ENCODE peak calls at places on chromosomes 2 and 18, in four cellular contexts. S is K562, K is transverse colon, I is sigmoid colon. X is an unnamed sample.

GRCh38 chr2:26979761-26980160 is 9.3 kb downstream of the MAPRE3 start:
- DNase-seq in S (no peak), I (peak; percentile 70), K (no peak), X (no peak)

GRCh38 chr2:121599963-121600651 is 49.2 kb downstream of the CLASP1 start:
- DNase-seq in S (no peak), K (no peak), I (no peak), X (no peak)

GRCh38 chr18:51195086-51195601 is 2.3 kb downstream of the MEX3C start:
- DNase-seq in S (no peak), I (no peak), K (no peak), X (no peak)

GRCh38 chr2:16824472-16824871 is 158.8 kb upstream of the CYRIA start:
- DNase-seq in I (no peak), S (no peak), K (no peak), X (no peak)

GRCh38 chr2:122056853-122057252 is 301.4 kb downstream of the TSN start:
- DNase-seq in K (no peak), S (no peak), I (no peak), X (no peak)

GRCh38 chr2:15582645-15583340 is 8.9 kb upstream of the DDX1 start:
- DNase-seq in K (no peak), I (no peak), S (no peak), X (no peak)

GRCh38 chr18:24231773-24232735 is 93.2 kb downstream of the CABYR start:
- DNase-seq in S (no peak), I (peak; percentile 74), K (no peak), X (no peak)

GRCh38 chr18:66046025-66046602 is 295.3 kb downstream of the CDH7 start:
- DNase-seq in I (no peak), K (no peak), S (no peak), X (no peak)

GRCh38 chr2:30577151-30577550 is 130.1 kb downstream of the LCLAT1 start:
- DNase-seq in K (no peak), S (no peak), I (no peak), X (no peak)

GRCh38 chr2:220103596-220103995 is 476.2 kb downstream of the SLC4A3 start:
- DNase-seq in I (no peak), K (no peak), S (no peak), X (no peak)
- TF ChIP-seq CTCF in I (no peak), K (no peak), S (no peak), X (no peak)

DNA sequence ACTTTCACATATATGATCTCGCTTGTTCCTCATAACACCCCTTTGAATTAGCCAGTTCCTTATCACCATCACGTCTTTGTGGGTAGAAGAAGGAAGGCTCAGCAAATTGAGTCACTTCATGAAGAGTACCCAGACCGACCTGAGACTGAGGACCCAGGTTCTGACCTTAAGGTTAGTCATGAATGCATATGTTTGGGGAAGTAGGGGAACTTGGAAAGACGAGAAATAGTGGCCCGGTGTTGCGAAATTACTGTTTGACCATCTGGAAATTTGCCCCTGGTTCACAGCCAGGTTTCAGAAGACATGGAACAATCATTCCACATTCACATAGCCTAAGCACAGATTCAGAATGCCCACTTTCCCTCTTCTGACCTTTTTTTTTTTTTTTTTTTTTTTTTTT is 59.8 kb downstream of the MEIS1 start:
- DNase-seq in S (no peak), I (peak; percentile 86), K (peak; percentile 48), X (peak; percentile 76)
- TF ChIP-seq POLR2AphosphoS5 in S (no peak), I (peak; percentile 36), K (no peak), X (peak; percentile 72)

GRCh38 chr2:47048801-47049480 is 106.2 kb downstream of the STPG4 start:
- DNase-seq in K (no peak), I (no peak), S (peak; percentile 53), X (no peak)
- TF ChIP-seq CTCF in K (no peak), I (no peak), S (no peak), X (no peak)

GRCh38 chr2:73294239-73294638 is 891 bp upstream of the EGR4 start:
- DNase-seq in I (no peak), S (no peak), K (no peak), X (no peak)

GRCh38 chr2:73292316-73292905 is 937 bp downstream of the EGR4 start:
- DNase-seq in I (no peak), K (no peak), S (no peak), X (no peak)

GRCh38 chr2:73293534-73294171 is at the start of gene EGR4:
- DNase-seq in S (peak; percentile 68), K (peak; percentile 55), I (peak; percentile 67), X (peak; percentile 57)

GRCh38 chr2:73291461-73292315 is 1.7 kb downstream of the EGR4 start:
- DNase-seq in S (no peak), K (no peak), I (no peak), X (no peak)

DNA sequence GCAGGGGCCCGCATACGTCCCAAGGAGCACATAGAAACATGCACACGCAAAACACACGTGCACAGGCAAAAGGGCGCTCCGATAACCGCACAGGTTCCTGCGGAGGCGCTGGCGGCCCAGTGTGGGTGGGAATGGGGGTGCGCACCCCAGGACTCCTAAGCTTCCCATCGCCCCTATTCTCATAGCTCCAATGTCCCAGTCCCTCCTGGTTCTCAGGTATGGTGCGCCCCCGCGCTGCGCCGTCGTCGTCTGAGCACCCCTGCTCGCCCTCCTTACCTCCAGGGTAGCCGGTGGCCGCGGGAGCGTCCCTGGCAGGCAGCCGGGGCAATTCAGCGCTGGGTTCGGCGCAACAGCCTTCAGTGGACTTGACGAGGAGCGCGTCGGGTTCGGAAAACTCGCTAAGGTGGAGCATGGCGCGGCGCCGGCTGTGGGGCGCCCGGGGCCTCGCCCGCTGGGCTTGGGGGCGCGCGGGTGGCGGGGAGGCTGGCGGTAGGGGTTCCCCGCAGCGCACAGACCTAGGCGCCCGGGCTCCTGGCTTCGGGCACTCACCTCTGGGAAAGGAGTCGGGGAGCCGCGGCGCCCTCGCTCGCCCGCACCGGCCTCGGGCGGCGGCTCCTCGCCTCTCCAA is 328 bp downstream of the EGR4 start:
- DNase-seq in I (no peak), S (no peak), K (no peak), X (no peak)
- TF ChIP-seq POLR2AphosphoS5 in I (no peak), S (no peak), K (no peak), X (no peak)